ENCODE peak calls at places on chromosomes 5 and 9, in four cellular contexts. F is HepG2, O is H1, U is K562. C is an unnamed sample.
A peak's percentile ranks its signal among the peaks of the same experiment; 100 is the strongest.

GRCh38 chr9:94183240-94183999 is 75.7 kb upstream of the ZNF169 start:
- DNase-seq in F (no peak), O (no peak), U (no peak), C (no peak)

GRCh38 chr5:109921735-109922395 is 232.1 kb downstream of the MAN2A1 start:
- DNase-seq in F (no peak), O (no peak), U (no peak), C (no peak)

GRCh38 chr5:114450516-114450909 is 88.6 kb downstream of the KCNN2 start:
- DNase-seq in F (no peak), O (no peak), U (no peak), C (no peak)

GRCh38 chr9:114002986-114003740 is 74.9 kb downstream of the AMBP start:
- DNase-seq in F (no peak), O (peak; percentile 39), U (no peak), C (no peak)

GRCh38 chr5:111976705-111977104 is 219.7 kb upstream of the NREP start:
- DNase-seq in F (no peak), O (no peak), U (no peak), C (no peak)

GRCh38 chr9:27817747-27818146 is 244.5 kb upstream of the C9orf72 start:
- DNase-seq in F (no peak), O (no peak), U (no peak), C (no peak)

GRCh38 chr9:83537331-83538171 is 650 bp downstream of the FRMD3 start:
- DNase-seq in F (no peak), O (peak; percentile 69), U (no peak), C (no peak)

GRCh38 chr5:95284512-95285405 is at the start of gene MCTP1:
- DNase-seq in F (no peak), O (peak; percentile 76), U (peak; percentile 3), C (no peak)

GRCh38 chr9:128408963-128409431 is 11.7 kb upstream of the CERCAM start:
- DNase-seq in F (no peak), O (no peak), U (no peak), C (no peak)

GRCh38 chr9:5043381-5043780 is 58.3 kb downstream of the JAK2 start:
- DNase-seq in F (no peak), O (no peak), U (no peak), C (no peak)

GRCh38 chr5:169052207-169052606 is 248.7 kb downstream of the SLIT3 start:
- DNase-seq in F (no peak), O (no peak), U (no peak), C (no peak)

GRCh38 chr9:35367451-35367850 is 122.5 kb upstream of the RUSC2 start:
- DNase-seq in F (no peak), O (no peak), U (no peak), C (no peak)

GRCh38 chr5:170523129-170523497 is 19.3 kb downstream of the KCNIP1 start:
- DNase-seq in F (no peak), O (no peak), U (no peak), C (no peak)

GRCh38 chr5:33401482-33402390 is 39.0 kb upstream of the TARS1 start:
- DNase-seq in F (no peak), O (no peak), U (no peak), C (no peak)

GRCh38 chr5:1227669-1228068 is 2.5 kb downstream of the SLC6A18 start:
- DNase-seq in F (peak; percentile 23), O (no peak), U (no peak), C (no peak)

GRCh38 chr9:95635986-95636600 is 119.3 kb upstream of the PTCH1 start:
- DNase-seq in F (no peak), O (no peak), U (no peak), C (no peak)

GRCh38 chr9:129027224-129027684 is 877 bp downstream of the SH3GLB2 start:
- DNase-seq in F (no peak), O (no peak), U (peak; percentile 50), C (no peak)

GRCh38 chr5:174596429-174596828 is 128.0 kb upstream of the MSX2 start:
- DNase-seq in F (no peak), O (no peak), U (no peak), C (no peak)

GRCh38 chr5:85109616-85110015 is 724.9 kb upstream of the EDIL3 start:
- DNase-seq in F (no peak), O (no peak), U (no peak), C (no peak)

GRCh38 chr9:92292338-92293074 is 991 bp downstream of the IARS1 start:
- DNase-seq in F (peak; percentile 18), O (no peak), U (peak; percentile 31), C (no peak)

GRCh38 chr5:37737326-37738056 is 102.3 kb downstream of the GDNF start:
- DNase-seq in F (no peak), O (no peak), U (no peak), C (no peak)

GRCh38 chr5:175718401-175719108 is 60.7 kb downstream of the HRH2 start:
- DNase-seq in F (no peak), O (peak; percentile 82), U (peak; percentile 58), C (no peak)

GRCh38 chr5:172872997-172873491 is 39.0 kb downstream of the ERGIC1 start:
- DNase-seq in F (no peak), O (no peak), U (no peak), C (no peak)

GRCh38 chr5:180718810-180719453 is 20.9 kb downstream of the OR2Y1 start:
- DNase-seq in F (peak; percentile 25), O (no peak), U (peak; percentile 50), C (no peak)

GRCh38 chr5:118857700-118858099 is 130.6 kb downstream of the DTWD2 start:
- DNase-seq in F (no peak), O (no peak), U (peak; percentile 41), C (no peak)

GRCh38 chr5:79774171-79774854 is 84.7 kb downstream of the CMYA5 start:
- DNase-seq in F (peak; percentile 79), O (peak; percentile 76), U (peak; percentile 69), C (no peak)

GRCh38 chr9:127388037-127388855 is 8.7 kb upstream of the SLC2A8 start:
- DNase-seq in F (peak; percentile 96), O (no peak), U (peak; percentile 18), C (peak; percentile 79)

GRCh38 chr5:103582364-103582763 is 19.8 kb upstream of the NUDT12 start:
- DNase-seq in F (peak; percentile 35), O (no peak), U (peak; percentile 61), C (peak; percentile 5)

GRCh38 chr9:81771606-81772005 is 82.3 kb upstream of the TLE1 start:
- DNase-seq in F (no peak), O (no peak), U (no peak), C (no peak)

GRCh38 chr5:179342577-179342976 is 2.7 kb downstream of the ADAMTS2 start:
- DNase-seq in F (no peak), O (no peak), U (no peak), C (no peak)

GRCh38 chr9:134413112-134413715 is 87.0 kb downstream of the RXRA start:
- DNase-seq in F (no peak), O (no peak), U (no peak), C (no peak)

GRCh38 chr9:134412298-134412711 is 86.0 kb downstream of the RXRA start:
- DNase-seq in F (no peak), O (peak; percentile 60), U (no peak), C (no peak)

GRCh38 chr9:134416385-134417022 is 90.2 kb downstream of the RXRA start:
- DNase-seq in F (no peak), O (no peak), U (no peak), C (no peak)

GRCh38 chr9:134415026-134415425 is 88.8 kb downstream of the RXRA start:
- DNase-seq in F (no peak), O (no peak), U (no peak), C (no peak)

DNA sequence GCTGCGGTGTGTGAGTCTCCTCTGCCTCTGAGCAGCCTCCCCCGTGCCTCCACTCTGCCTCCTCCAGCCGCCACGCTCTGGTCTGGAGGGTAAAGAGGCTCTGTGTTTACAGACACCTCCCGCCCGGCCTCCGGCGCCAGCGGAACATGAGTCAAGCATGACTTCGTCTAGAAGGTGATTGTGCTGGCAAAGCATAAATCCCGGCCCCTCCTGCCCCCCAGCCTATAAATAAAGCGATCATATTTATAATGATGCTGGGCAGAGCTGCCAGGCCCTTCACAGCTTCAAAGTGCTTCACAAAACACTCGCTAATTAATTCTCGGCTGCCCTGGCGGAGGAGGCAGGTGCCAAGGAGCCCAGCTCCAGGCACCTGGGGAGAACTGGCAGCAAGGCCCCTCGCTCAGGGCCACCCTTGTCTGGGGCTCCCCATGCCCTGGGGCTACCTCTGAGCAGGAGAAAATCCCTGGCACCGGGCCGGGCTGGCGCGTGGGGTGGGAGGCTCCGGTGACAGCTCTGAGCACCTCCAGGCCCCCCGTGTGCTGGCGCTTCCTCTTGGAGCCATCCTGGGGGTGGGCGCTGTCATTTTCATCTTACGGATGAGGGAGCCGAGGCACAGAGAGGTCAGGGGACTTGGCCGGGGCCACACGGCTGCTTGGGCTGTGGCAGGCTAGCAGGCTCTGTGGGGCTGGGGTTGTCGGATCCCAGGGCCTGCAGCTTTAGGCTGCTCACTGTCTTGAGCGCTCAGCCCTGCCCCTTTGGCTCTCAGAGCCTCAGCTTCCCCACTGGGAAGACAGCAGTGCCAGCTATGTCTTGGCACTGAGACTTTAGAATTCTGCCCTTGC is 87.9 kb downstream of the RXRA start:
- DNase-seq in F (no peak), O (no peak), U (no peak), C (no peak)
- TF ChIP-seq KDM1A in F (no peak), O (no peak), U (no peak), C (no peak)

DNA sequence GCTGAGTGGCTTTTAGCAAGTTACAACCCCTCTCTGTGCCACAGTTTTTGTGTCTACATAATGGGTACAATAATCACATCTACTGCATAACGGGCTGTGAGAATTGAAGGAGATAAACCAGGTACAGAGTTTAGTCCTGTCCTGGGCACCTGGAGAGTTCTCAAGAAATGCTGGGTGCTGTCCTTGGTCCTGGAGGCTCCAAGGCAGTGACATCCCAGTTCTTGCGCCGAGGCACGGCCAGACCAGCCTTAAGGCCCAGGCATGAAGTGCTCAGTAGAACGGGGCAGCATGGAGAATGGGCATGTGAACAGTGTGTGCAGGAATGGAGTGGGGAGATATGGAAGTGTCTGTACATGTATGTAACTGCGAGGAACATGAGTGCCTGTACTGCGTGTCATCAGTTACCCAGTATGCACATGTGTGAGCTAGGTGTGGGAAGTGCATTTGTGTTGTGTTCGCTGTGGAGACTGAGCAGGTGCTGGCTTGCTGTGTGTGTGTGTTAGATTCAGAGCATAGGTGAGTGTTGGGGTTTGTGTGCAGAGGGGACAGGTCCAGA is 6.3 kb upstream of the UNC5A start:
- DNase-seq in F (no peak), O (peak; percentile 86), U (peak; percentile 60), C (no peak)
- H3K27me3 ChIP-seq in F (peaks cover 20% of the 10 kb centered on the region), O (peaks cover 8% of the 10 kb centered on the region), U (peaks cover 4% of the 10 kb centered on the region), C (no peaks in the 10 kb centered on the region)

DNA sequence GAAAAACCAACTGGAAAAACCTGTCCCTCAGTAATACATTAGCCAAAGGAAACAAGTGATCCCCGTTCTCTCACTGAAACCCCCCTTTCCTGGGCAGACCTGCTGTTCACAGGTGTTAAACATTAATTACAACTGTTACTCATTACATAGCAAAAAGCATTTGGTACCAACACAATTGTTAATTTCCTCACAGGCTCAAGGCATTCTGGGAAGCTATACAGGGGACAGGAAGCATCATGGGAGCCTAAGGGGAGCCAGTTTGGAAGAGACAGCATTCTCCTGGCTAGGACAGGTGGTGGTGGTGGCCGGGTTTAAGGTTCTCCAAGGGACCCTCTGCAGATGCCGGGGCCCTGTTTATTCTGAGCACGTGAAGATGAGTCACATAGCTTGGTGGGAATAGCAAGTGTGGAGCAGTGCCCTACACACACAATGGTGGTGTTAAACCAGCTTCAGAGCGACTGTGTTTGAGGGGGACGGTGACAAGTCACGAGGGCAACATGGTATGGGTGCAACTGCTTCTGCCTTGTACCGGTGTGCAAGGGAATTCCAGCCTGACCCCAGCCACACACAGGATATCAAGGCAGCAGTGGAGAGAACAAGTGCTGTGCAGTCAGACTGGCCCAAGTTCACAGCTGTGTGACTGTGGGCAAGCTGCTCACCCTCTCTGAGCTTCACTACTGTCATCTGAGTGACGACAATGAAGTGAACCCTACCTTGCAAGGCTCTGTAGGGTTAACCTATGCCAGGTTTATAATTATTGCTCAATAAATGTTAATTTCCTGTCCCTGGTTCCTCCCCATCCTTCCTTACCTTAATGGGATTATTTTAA is 62.7 kb upstream of the SLC25A51 start:
- DNase-seq in F (peak; percentile 52), O (no peak), U (no peak), C (no peak)
- TF ChIP-seq KDM1A in F (peak; percentile 59), O (no peak), U (no peak), C (no peak)

GRCh38 chr9:132418743-132419363 is 8.8 kb downstream of the CFAP77 start:
- DNase-seq in F (no peak), O (no peak), U (no peak), C (no peak)
- H3K27me3 ChIP-seq in F (peaks cover 67% of the 10 kb centered on the region), O (peaks cover 5% of the 10 kb centered on the region), U (peaks cover 59% of the 10 kb centered on the region), C (no peaks in the 10 kb centered on the region)

C was measured in GM12878.